ENCODE peak calls at places on chromosomes 13 and 19, in nine cellular contexts. G is SK-N-MC; O is vagina; P is GF-D8; M is activated T-helper 2 cell treated with anti-CD3 and anti-CD28 coated beads, Interferon-gamma antibody, Interleukin-2, Interleukin-4, amounts not matched to agents 10 μg/mL and 5 μg/mL and 100 μg/mL, durations not matched to agents 14 hours and 24 hours and 36 hours; X is left cardiac atrium; J is NCI-H1092; D is activated CD4-positive, alpha-beta T cell treated with anti-CD3 and anti-CD28 coated beads, Interleukin-2, amount 10 ng/mL, durations not matched to agents 7 days and 5 days; A is activated naive CD4-positive, alpha-beta T cell treated with anti-CD3 and anti-CD28 coated beads for 36 hours. Z is an unnamed sample.

GRCh38 chr19:17107546-17108452 is 32.2 kb downstream of the MYO9B start:
- DNase-seq in A (no peak), J (peak; percentile 11), P (no peak), M (no peak), G (no peak), O (no peak), D (no peak), X (peak; percentile 94), Z (no peak)

GRCh38 chr13:100347941-100348340 is 240.6 kb downstream of the GGACT start:
- DNase-seq in P (no peak), A (no peak), X (no peak), J (no peak), G (no peak), D (no peak), M (no peak), O (no peak), Z (no peak)

GRCh38 chr19:17259118-17259780 is 5.3 kb downstream of the USHBP1 start:
- DNase-seq in P (no peak), O (no peak), X (no peak), M (no peak), J (no peak), G (no peak), D (no peak), A (no peak), Z (no peak)

GRCh38 chr19:35868172-35868822 is at the start of gene APLP1:
- DNase-seq in D (peak; percentile 59), P (no peak), O (no peak), X (peak; percentile 84), G (no peak), A (peak; percentile 70), J (no peak), M (peak; percentile 63), Z (peak; percentile 86)

GRCh38 chr13:50588736-50589135 is 254.8 kb downstream of the DLEU7 start:
- DNase-seq in D (no peak), A (no peak), J (no peak), M (no peak), G (no peak), O (no peak), X (no peak), P (no peak), Z (no peak)

GRCh38 chr13:27536361-27537101 is 83.8 kb downstream of the LNX2 start:
- DNase-seq in X (no peak), D (no peak), P (no peak), O (no peak), G (no peak), M (no peak), J (no peak), A (no peak), Z (no peak)

GRCh38 chr19:16160943-16161560 is 12.3 kb downstream of the CIB3 start:
- DNase-seq in D (peak; percentile 17), M (no peak), G (no peak), O (no peak), J (no peak), X (no peak), P (no peak), A (peak; percentile 52), Z (no peak)

GRCh38 chr13:72314210-72314609 is 413.2 kb downstream of the MZT1 start:
- DNase-seq in J (no peak), M (no peak), A (no peak), G (no peak), O (no peak), P (no peak), D (no peak), X (no peak), Z (no peak)

GRCh38 chr13:95607363-95607762 is 37.1 kb downstream of the DZIP1 start:
- DNase-seq in A (no peak), M (no peak), O (no peak), J (no peak), G (no peak), P (no peak), X (no peak), D (no peak), Z (no peak)

GRCh38 chr13:24618219-24618955 is 61.8 kb upstream of the ATP12A start:
- DNase-seq in D (peak; percentile 64), M (peak; percentile 49), O (no peak), A (peak; percentile 86), J (no peak), X (no peak), G (no peak), P (no peak), Z (no peak)

GRCh38 chr19:6087074-6087506 is 23.2 kb downstream of the RFX2 start:
- DNase-seq in X (no peak), D (peak; percentile 26), M (no peak), A (peak; percentile 31), J (peak; percentile 45), P (peak; percentile 35), G (no peak), O (no peak), Z (peak; percentile 69)

GRCh38 chr19:29587518-29587986 is 18.5 kb upstream of the POP4 start:
- DNase-seq in X (no peak), G (no peak), M (peak; percentile 74), D (peak; percentile 80), O (no peak), A (peak; percentile 84), J (no peak), P (no peak), Z (no peak)

GRCh38 chr19:16143399-16144215 is at the start of gene HSH2D:
- DNase-seq in O (no peak), A (peak; percentile 90), J (no peak), D (peak; percentile 93), X (peak; percentile 45), M (peak; percentile 79), G (no peak), P (peak; percentile 70), Z (peak; percentile 87)

GRCh38 chr13:26476111-26476743 is 81.3 kb upstream of the WASF3 start:
- DNase-seq in A (peak; percentile 17), J (no peak), P (no peak), D (peak; percentile 22), G (no peak), O (no peak), M (no peak), X (peak; percentile 58), Z (peak; percentile 88)

GRCh38 chr19:38799104-38799503 is 10.1 kb downstream of the LGALS7B start:
- DNase-seq in M (no peak), D (no peak), G (no peak), J (no peak), A (no peak), P (no peak), X (no peak), O (no peak), Z (no peak)

GRCh38 chr19:18443831-18444230 is 5.9 kb upstream of the ISYNA1 start:
- DNase-seq in O (no peak), M (no peak), J (no peak), A (no peak), D (no peak), P (no peak), X (no peak), G (no peak), Z (no peak)

GRCh38 chr19:38228491-38229439 is 4.7 kb upstream of the DPF1 start:
- DNase-seq in J (no peak), M (no peak), A (no peak), D (no peak), O (no peak), X (no peak), G (no peak), P (no peak), Z (peak; percentile 88)

GRCh38 chr19:18219911-18220631 is 6.2 kb downstream of the PDE4C start:
- DNase-seq in X (no peak), D (no peak), M (no peak), J (no peak), O (no peak), G (no peak), P (no peak), A (no peak), Z (no peak)

GRCh38 chr13:39956036-39956435 is 300.6 kb downstream of the COG6 start:
- DNase-seq in M (no peak), J (no peak), A (peak; percentile 75), O (no peak), D (peak; percentile 11), G (no peak), P (no peak), X (no peak), Z (no peak)

GRCh38 chr19:47330466-47330869 is 1.5 kb upstream of the C5AR2 start:
- DNase-seq in M (no peak), D (no peak), X (no peak), G (no peak), O (no peak), J (no peak), A (no peak), P (no peak), Z (no peak)

GRCh38 chr19:2051771-2052704 is 994 bp upstream of the MKNK2 start:
- DNase-seq in D (peak; percentile 58), J (no peak), M (no peak), G (no peak), A (peak; percentile 66), X (peak; percentile 76), P (no peak), O (no peak), Z (no peak)

GRCh38 chr19:13012690-13013608 is 17.7 kb downstream of the NFIX start:
- DNase-seq in O (no peak), P (peak; percentile 69), G (no peak), J (no peak), A (peak; percentile 83), M (no peak), D (peak; percentile 22), X (peak; percentile 69), Z (peak; percentile 74)

GRCh38 chr13:70723732-70724131 is 615.5 kb upstream of the KLHL1 start:
- DNase-seq in M (no peak), P (no peak), A (no peak), D (no peak), G (no peak), O (no peak), X (no peak), J (peak; percentile 19), Z (no peak)

GRCh38 chr13:65461590-65461989 is 1768.5 kb downstream of the PCDH9 start:
- DNase-seq in G (no peak), X (no peak), J (no peak), M (no peak), O (no peak), A (no peak), D (no peak), P (no peak), Z (no peak)

GRCh38 chr13:61918841-61919240 is 503.2 kb upstream of the PCDH20 start:
- DNase-seq in O (no peak), M (no peak), G (no peak), P (no peak), A (no peak), J (no peak), X (no peak), D (no peak), Z (peak; percentile 60)

GRCh38 chr13:104796581-104796980 is 1730.4 kb upstream of the SLC10A2 start:
- DNase-seq in M (no peak), J (no peak), X (no peak), D (no peak), P (no peak), O (no peak), G (no peak), A (no peak), Z (no peak)